ENCODE peak calls at places on chromosome 14, in six cellular contexts. V, S, F, B, Y and X are unnamed samples.

GRCh38 chr14:75399819-75400678 is 27.8 kb upstream of the JDP2 start:
- DNase-seq in V (peak; percentile 46), S (peak; percentile 49), F (peak; percentile 92), B (peak; percentile 61), Y (peak; percentile 96), X (no peak)

GRCh38 chr14:24298892-24299254 is 707 bp downstream of the DHRS1 start:
- DNase-seq in V (peak; percentile 20), S (peak; percentile 42), F (no peak), B (peak; percentile 27), Y (peak; percentile 95), X (no peak)

GRCh38 chr14:92990456-92991430 is 67.8 kb downstream of the CHGA start:
- DNase-seq in V (no peak), S (no peak), F (peak; percentile 44), B (no peak), Y (no peak), X (no peak)

GRCh38 chr14:84959796-84960515 is 570.0 kb upstream of the FLRT2 start:
- DNase-seq in V (no peak), S (no peak), F (no peak), B (no peak), Y (no peak), X (no peak)

GRCh38 chr14:67418368-67419174 is 6.6 kb upstream of the PLEK2 start:
- DNase-seq in V (no peak), S (peak; percentile 35), F (no peak), B (no peak), Y (peak; percentile 90), X (no peak)

GRCh38 chr14:24634158-24634557 is at the start of gene GZMB:
- DNase-seq in V (no peak), S (no peak), F (no peak), B (no peak), Y (no peak), X (no peak)

GRCh38 chr14:69077841-69078240 is 75.1 kb downstream of the DCAF5 start:
- DNase-seq in V (peak; percentile 65), S (peak; percentile 77), F (no peak), B (peak; percentile 68), Y (no peak), X (no peak)

GRCh38 chr14:80215081-80215480 is 3.8 kb upstream of the DIO2 start:
- DNase-seq in V (no peak), S (no peak), F (no peak), B (no peak), Y (no peak), X (no peak)

GRCh38 chr14:58716706-58717105 is 78.9 kb downstream of the DACT1 start:
- DNase-seq in V (peak; percentile 31), S (no peak), F (no peak), B (peak; percentile 45), Y (no peak), X (no peak)

GRCh38 chr14:68637106-68638021 is 155.5 kb downstream of the ZFP36L1 start:
- DNase-seq in V (peak; percentile 62), S (no peak), F (no peak), B (peak; percentile 87), Y (no peak), X (no peak)

GRCh38 chr14:77238356-77238755 is 32.6 kb downstream of the NGB start:
- DNase-seq in V (no peak), S (no peak), F (no peak), B (no peak), Y (no peak), X (no peak)

GRCh38 chr14:90758959-90759358 is 57.3 kb downstream of the TTC7B start:
- DNase-seq in V (peak; percentile 15), S (no peak), F (peak; percentile 69), B (peak; percentile 42), Y (no peak), X (no peak)

DNA sequence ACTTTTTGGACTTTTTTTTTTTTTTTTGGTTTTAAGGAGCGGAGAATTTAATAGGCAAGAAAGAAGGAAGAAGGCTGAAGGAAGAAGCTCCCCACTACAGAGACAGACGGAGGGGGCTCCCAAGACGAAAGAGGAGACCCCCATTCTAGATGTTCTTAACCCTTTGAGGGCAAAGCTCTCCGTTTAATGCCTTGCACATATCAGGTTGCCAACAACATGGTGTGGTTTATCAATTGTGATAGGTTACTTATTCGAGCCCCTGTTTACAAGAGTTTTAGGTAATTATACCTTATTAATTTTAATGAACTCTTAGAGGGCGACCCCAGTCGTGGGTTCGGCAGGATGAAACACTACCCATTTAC is 1.2 kb upstream of the FBXO33 start:
- DNase-seq in V (no peak), S (no peak), F (no peak), B (no peak), Y (no peak), X (no peak)
- H3K4me1 ChIP-seq in V (peaks cover 2% of the 10 kb centered on the region), S (peaks cover 17% of the 10 kb centered on the region), F (peaks cover 33% of the 10 kb centered on the region), B (peaks cover 12% of the 10 kb centered on the region), Y (peaks cover 25% of the 10 kb centered on the region), X (peaks cover 38% of the 10 kb centered on the region)

GRCh38 chr14:50529288-50530179 is 2.8 kb downstream of the MAP4K5 start:
- DNase-seq in V (no peak), S (no peak), F (no peak), B (no peak), Y (no peak), X (no peak)
- TF ChIP-seq CTCF in V (peak; percentile 2), S (no peak), F (no peak), B (no peak), Y (no peak), X (no peak)

DNA sequence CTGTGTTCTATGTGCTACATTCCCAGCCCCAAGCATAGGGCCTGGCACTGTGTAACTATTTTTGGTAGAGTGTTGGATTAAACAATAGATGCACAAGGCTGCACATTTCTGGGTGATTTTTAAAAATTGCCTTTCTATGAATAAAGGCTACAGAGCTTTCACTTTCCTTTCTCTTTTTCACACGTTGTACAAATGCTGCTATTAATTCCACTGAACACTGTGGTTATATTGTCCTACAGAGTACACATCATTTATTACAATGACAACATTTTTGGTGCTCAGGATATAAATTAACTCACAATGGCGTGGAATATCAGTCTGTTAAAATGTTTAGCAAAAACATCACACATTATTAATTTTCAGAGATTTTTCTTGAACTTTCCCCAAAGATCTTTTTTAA is 3.6 kb upstream of the EML1 start:
- DNase-seq in V (no peak), S (no peak), F (no peak), B (no peak), Y (no peak), X (no peak)
- H3K4me1 ChIP-seq in V (peaks cover 2% of the 10 kb centered on the region), S (peaks cover 13% of the 10 kb centered on the region), F (peaks cover 27% of the 10 kb centered on the region), B (peaks cover 6% of the 10 kb centered on the region), Y (peaks cover 5% of the 10 kb centered on the region), X (peaks cover 9% of the 10 kb centered on the region)

DNA sequence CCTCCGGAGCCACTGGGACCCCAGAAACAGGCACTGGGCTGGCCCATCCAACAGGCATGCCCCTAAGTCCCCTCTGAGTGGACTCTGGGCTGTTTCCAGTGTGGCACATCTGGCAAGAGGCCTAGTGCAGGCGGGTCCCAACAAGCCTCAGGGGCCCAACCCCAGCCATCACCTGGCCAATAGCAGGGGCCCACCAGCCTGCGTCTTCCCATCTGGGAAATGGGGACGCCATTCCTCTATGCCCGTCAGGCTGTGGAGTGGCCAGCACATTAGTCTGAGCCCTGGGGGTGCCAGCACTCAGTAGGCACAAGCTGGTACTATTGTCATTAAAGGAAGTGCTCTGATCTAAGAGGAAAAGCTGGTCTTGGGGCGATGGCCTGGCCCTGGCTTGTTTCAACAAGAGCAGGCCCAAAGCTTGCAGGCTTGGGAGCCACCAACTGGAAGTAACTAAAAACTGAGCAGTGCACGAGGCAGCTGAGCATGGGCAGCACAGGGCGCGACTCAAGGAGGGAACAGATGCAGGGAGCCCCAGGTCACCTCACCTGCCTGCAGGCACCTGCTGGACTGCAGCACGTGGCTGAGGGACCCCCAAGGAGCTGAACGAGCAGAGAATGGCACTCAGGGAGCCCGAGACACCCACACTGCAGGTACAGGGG is 8.4 kb downstream of the DEGS2 start:
- DNase-seq in V (no peak), S (no peak), F (no peak), B (no peak), Y (no peak), X (no peak)
- TF ChIP-seq CTCF in V (no peak), S (no peak), F (no peak), B (no peak), Y (peak; percentile 29), X (no peak)

GRCh38 chr14:100755649-100756048 is 29.0 kb downstream of the DLK1 start:
- DNase-seq in V (peak; percentile 18), S (no peak), F (no peak), B (no peak), Y (no peak), X (no peak)
- H3K4me1 ChIP-seq in V (no peaks in the 10 kb centered on the region), S (no peaks in the 10 kb centered on the region), F (no peaks in the 10 kb centered on the region), B (no peaks in the 10 kb centered on the region), Y (peaks cover 15% of the 10 kb centered on the region), X (no peaks in the 10 kb centered on the region)

DNA sequence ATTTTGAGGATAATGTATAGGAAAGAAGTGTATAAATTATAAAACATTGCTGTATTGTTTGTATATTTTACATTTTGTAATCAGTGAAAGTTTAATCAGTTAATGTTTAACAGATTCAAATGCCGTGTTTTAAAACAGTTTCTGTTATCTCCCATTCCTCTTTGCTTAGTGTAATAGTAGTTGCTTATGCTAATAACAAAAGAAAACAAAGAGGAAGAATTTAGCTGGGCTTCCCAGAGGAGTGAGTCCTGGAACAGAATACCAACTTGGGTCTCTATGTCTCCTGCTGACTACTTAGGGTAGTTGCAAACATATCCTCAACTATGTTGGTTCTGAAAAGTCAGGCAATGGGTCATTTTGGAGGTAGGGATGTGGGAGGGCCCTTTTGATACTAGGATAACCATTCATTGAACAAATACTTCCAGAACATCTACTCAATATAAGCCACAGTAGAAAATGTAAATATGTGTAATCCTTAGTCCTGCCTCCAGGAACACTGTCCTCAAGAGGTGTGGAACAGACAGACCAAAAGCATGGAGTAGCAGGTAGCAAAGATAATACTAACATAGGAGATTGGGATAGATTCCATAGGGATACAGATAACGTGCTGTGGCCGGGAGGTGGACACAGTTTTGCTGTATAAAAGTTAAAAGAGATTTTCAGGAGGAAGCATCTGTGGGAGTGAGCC is 36.1 kb upstream of the EVL start:
- DNase-seq in V (no peak), S (peak; percentile 36), F (no peak), B (no peak), Y (no peak), X (no peak)
- TF ChIP-seq CTCF in V (peak; percentile 8), S (no peak), F (no peak), B (no peak), Y (peak; percentile 8), X (no peak)

GRCh38 chr14:73785834-73786631 is 65.6 kb upstream of the PTGR2 start:
- DNase-seq in V (peak; percentile 98), S (peak; percentile 88), F (peak; percentile 85), B (peak; percentile 96), Y (peak; percentile 91), X (peak; percentile 74)

GRCh38 chr14:73786942-73787759 is 64.5 kb upstream of the PTGR2 start:
- DNase-seq in V (no peak), S (peak; percentile 31), F (peak; percentile 82), B (peak; percentile 58), Y (peak; percentile 68), X (peak; percentile 64)

GRCh38 chr14:73785336-73785833 is 66.2 kb upstream of the PTGR2 start:
- DNase-seq in V (peak; percentile 96), S (peak; percentile 66), F (no peak), B (peak; percentile 85), Y (no peak), X (no peak)

GRCh38 chr14:73787760-73788508 is 63.7 kb upstream of the PTGR2 start:
- DNase-seq in V (peak; percentile 67), S (no peak), F (no peak), B (peak; percentile 60), Y (peak; percentile 23), X (peak; percentile 37)

DNA sequence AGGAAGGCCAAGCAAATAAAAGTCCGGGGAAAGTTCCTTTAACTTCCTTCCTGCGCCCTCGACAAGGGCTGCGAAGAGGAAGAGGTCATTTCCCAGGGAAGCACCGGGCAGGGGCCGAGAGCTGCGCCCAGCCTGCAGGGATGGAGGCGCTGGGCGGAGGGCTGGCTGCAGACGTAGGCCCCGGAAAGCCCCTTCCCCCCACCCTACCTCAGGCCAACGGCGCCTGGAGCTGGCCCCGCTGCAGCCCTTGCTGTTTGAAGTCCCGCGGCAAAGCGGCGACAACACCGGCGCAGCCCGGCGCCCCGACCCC is 65.0 kb upstream of the PTGR2 start:
- DNase-seq in V (peak; percentile 51), S (peak; percentile 46), F (peak; percentile 68), B (peak; percentile 61), Y (peak; percentile 61), X (no peak)
- H3K4me1 ChIP-seq in V (peaks cover 46% of the 10 kb centered on the region), S (peaks cover 33% of the 10 kb centered on the region), F (peaks cover 73% of the 10 kb centered on the region), B (peaks cover 45% of the 10 kb centered on the region), Y (peaks cover 51% of the 10 kb centered on the region), X (peaks cover 40% of the 10 kb centered on the region)